ENCODE peak calls at places on chromosomes 6 and 20, in six cellular contexts. One of them, this sample, is unnamed.

GRCh38 chr6:124823240-124824105 is 138.8 kb upstream of the RNF217 start:
- DNase-seq in testis: no peak
- DNase-seq in PC-9: no peak
- DNase-seq in left lung: no peak
- DNase-seq in heart left ventricle: peak; percentile 24
- DNase-seq in CD4-positive, alpha-beta T cell: no peak
- DNase-seq in this sample: no peak

GRCh38 chr6:4369616-4370015 is 234.2 kb upstream of the ECI2 start:
- DNase-seq in PC-9: no peak
- DNase-seq in left lung: no peak
- DNase-seq in testis: no peak
- DNase-seq in heart left ventricle: no peak
- DNase-seq in CD4-positive, alpha-beta T cell: no peak
- DNase-seq in this sample: no peak

GRCh38 chr6:7389162-7389450 is 436 bp downstream of the CAGE1 start:
- DNase-seq in heart left ventricle: no peak
- DNase-seq in CD4-positive, alpha-beta T cell: no peak
- DNase-seq in testis: no peak
- DNase-seq in left lung: no peak
- DNase-seq in PC-9: peak; percentile 57
- DNase-seq in this sample: no peak

GRCh38 chr20:62511915-62512610 is 36.3 kb upstream of the GATA5 start:
- DNase-seq in PC-9: no peak
- DNase-seq in left lung: no peak
- DNase-seq in heart left ventricle: no peak
- DNase-seq in testis: no peak
- DNase-seq in CD4-positive, alpha-beta T cell: no peak
- DNase-seq in this sample: no peak

GRCh38 chr20:32893263-32893877 is 34.6 kb downstream of the EFCAB8 start:
- DNase-seq in heart left ventricle: no peak
- DNase-seq in PC-9: no peak
- DNase-seq in left lung: no peak
- DNase-seq in CD4-positive, alpha-beta T cell: no peak
- DNase-seq in testis: no peak
- DNase-seq in this sample: no peak

GRCh38 chr20:62449951-62450815 is 22.8 kb upstream of the RBBP8NL start:
- DNase-seq in CD4-positive, alpha-beta T cell: no peak
- DNase-seq in left lung: no peak
- DNase-seq in testis: peak; percentile 63
- DNase-seq in PC-9: no peak
- DNase-seq in heart left ventricle: peak; percentile 66
- DNase-seq in this sample: no peak

GRCh38 chr6:142378138-142378875 is 76.5 kb downstream of the ADGRG6 start:
- DNase-seq in testis: peak; percentile 23
- DNase-seq in left lung: no peak
- DNase-seq in CD4-positive, alpha-beta T cell: no peak
- DNase-seq in PC-9: peak; percentile 63
- DNase-seq in heart left ventricle: no peak
- DNase-seq in this sample: no peak

GRCh38 chr6:133891814-133892443 is 3.0 kb downstream of the TCF21 start:
- DNase-seq in CD4-positive, alpha-beta T cell: no peak
- DNase-seq in testis: no peak
- DNase-seq in PC-9: peak; percentile 17
- DNase-seq in heart left ventricle: no peak
- DNase-seq in left lung: no peak
- DNase-seq in this sample: no peak

GRCh38 chr20:47703748-47704147 is 81.5 kb downstream of the SULF2 start:
- DNase-seq in testis: no peak
- DNase-seq in left lung: no peak
- DNase-seq in CD4-positive, alpha-beta T cell: no peak
- DNase-seq in PC-9: no peak
- DNase-seq in heart left ventricle: no peak
- DNase-seq in this sample: no peak

GRCh38 chr6:39815356-39815755 is 23.2 kb downstream of the DAAM2 start:
- DNase-seq in testis: no peak
- DNase-seq in CD4-positive, alpha-beta T cell: no peak
- DNase-seq in heart left ventricle: no peak
- DNase-seq in left lung: no peak
- DNase-seq in PC-9: no peak
- DNase-seq in this sample: no peak

GRCh38 chr20:46636981-46637860 is 14.0 kb downstream of the SLC13A3 start:
- DNase-seq in left lung: no peak
- DNase-seq in testis: no peak
- DNase-seq in heart left ventricle: no peak
- DNase-seq in CD4-positive, alpha-beta T cell: no peak
- DNase-seq in PC-9: no peak
- DNase-seq in this sample: no peak

GRCh38 chr20:45892828-45893500 is 1.8 kb downstream of the CTSA start:
- DNase-seq in left lung: no peak
- DNase-seq in CD4-positive, alpha-beta T cell: no peak
- DNase-seq in heart left ventricle: no peak
- DNase-seq in PC-9: no peak
- DNase-seq in testis: no peak
- DNase-seq in this sample: no peak

GRCh38 chr6:99467509-99468106 is 42.5 kb upstream of the PNISR start:
- DNase-seq in testis: no peak
- DNase-seq in CD4-positive, alpha-beta T cell: no peak
- DNase-seq in heart left ventricle: no peak
- DNase-seq in PC-9: no peak
- DNase-seq in left lung: no peak
- DNase-seq in this sample: no peak

GRCh38 chr6:42156638-42157037 is 14.2 kb upstream of the C6orf132 start:
- DNase-seq in PC-9: no peak
- DNase-seq in CD4-positive, alpha-beta T cell: no peak
- DNase-seq in testis: no peak
- DNase-seq in left lung: no peak
- DNase-seq in heart left ventricle: no peak
- DNase-seq in this sample: no peak

GRCh38 chr6:8054276-8054675 is 9.9 kb downstream of the BLOC1S5 start:
- DNase-seq in PC-9: no peak
- DNase-seq in CD4-positive, alpha-beta T cell: no peak
- DNase-seq in heart left ventricle: no peak
- DNase-seq in left lung: no peak
- DNase-seq in testis: no peak
- DNase-seq in this sample: no peak

GRCh38 chr20:51584116-51584515 is 41.6 kb upstream of the NFATC2 start:
- DNase-seq in testis: no peak
- DNase-seq in left lung: no peak
- DNase-seq in CD4-positive, alpha-beta T cell: no peak
- DNase-seq in PC-9: no peak
- DNase-seq in heart left ventricle: no peak
- DNase-seq in this sample: no peak

GRCh38 chr6:33014841-33015634 is 5.6 kb upstream of the HLA-DOA start:
- DNase-seq in heart left ventricle: peak; percentile 23
- DNase-seq in CD4-positive, alpha-beta T cell: peak; percentile 45
- DNase-seq in PC-9: peak; percentile 52
- DNase-seq in left lung: no peak
- DNase-seq in testis: peak; percentile 67
- DNase-seq in this sample: no peak

GRCh38 chr6:36999467-37000125 is 5.9 kb upstream of the FGD2 start:
- DNase-seq in left lung: no peak
- DNase-seq in CD4-positive, alpha-beta T cell: no peak
- DNase-seq in testis: no peak
- DNase-seq in heart left ventricle: no peak
- DNase-seq in PC-9: peak; percentile 17
- DNase-seq in this sample: no peak

GRCh38 chr6:90269334-90269733 is 27.3 kb downstream of the BACH2 start:
- DNase-seq in CD4-positive, alpha-beta T cell: no peak
- DNase-seq in heart left ventricle: no peak
- DNase-seq in testis: no peak
- DNase-seq in left lung: no peak
- DNase-seq in PC-9: no peak
- DNase-seq in this sample: no peak

GRCh38 chr6:90273863-90274262 is 22.8 kb downstream of the BACH2 start:
- DNase-seq in testis: no peak
- DNase-seq in CD4-positive, alpha-beta T cell: no peak
- DNase-seq in PC-9: no peak
- DNase-seq in left lung: no peak
- DNase-seq in heart left ventricle: no peak
- DNase-seq in this sample: no peak

GRCh38 chr6:90274481-90275030 is 22.1 kb downstream of the BACH2 start:
- DNase-seq in CD4-positive, alpha-beta T cell: peak; percentile 85
- DNase-seq in heart left ventricle: no peak
- DNase-seq in PC-9: no peak
- DNase-seq in left lung: no peak
- DNase-seq in testis: no peak
- DNase-seq in this sample: no peak

GRCh38 chr6:90268178-90268577 is 28.5 kb downstream of the BACH2 start:
- DNase-seq in heart left ventricle: no peak
- DNase-seq in CD4-positive, alpha-beta T cell: no peak
- DNase-seq in PC-9: no peak
- DNase-seq in left lung: no peak
- DNase-seq in testis: no peak
- DNase-seq in this sample: no peak

DNA sequence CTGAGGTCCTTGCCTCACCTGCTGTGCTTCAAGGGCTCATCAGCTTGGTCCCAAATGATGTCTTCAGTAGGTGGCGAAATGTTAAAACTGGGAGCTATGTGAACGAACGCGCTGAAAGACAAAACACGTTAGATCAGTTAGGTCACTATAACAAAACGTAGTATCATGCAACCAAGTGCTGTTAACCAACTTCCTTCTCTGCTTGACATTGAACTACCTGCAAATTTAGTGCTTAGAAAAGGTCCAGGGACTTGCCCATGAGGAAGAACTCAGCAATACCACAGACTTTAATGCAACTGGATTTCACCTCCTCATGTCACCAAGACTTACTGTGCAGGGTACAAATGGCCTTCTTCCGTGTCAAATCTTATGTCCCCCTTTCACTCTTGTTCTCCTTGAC is 24.8 kb downstream of the BACH2 start:
- DNase-seq in CD4-positive, alpha-beta T cell: no peak
- DNase-seq in heart left ventricle: no peak
- DNase-seq in PC-9: no peak
- DNase-seq in testis: no peak
- DNase-seq in left lung: no peak
- DNase-seq in this sample: no peak
- H3K27ac ChIP-seq in CD4-positive, alpha-beta T cell: peak overlapping the region; percentile 90
- H3K27ac ChIP-seq in heart left ventricle: no peak overlapping the region
- H3K27ac ChIP-seq in PC-9: no peak overlapping the region
- H3K27ac ChIP-seq in testis: no peak overlapping the region
- H3K27ac ChIP-seq in left lung: no peak overlapping the region
- H3K27ac ChIP-seq in this sample: no peak overlapping the region

GRCh38 chr6:119610265-119610664 is 260.7 kb upstream of the MAN1A1 start:
- DNase-seq in testis: no peak
- DNase-seq in heart left ventricle: no peak
- DNase-seq in PC-9: no peak
- DNase-seq in CD4-positive, alpha-beta T cell: no peak
- DNase-seq in left lung: no peak
- DNase-seq in this sample: no peak

GRCh38 chr6:119609865-119610264 is 260.3 kb upstream of the MAN1A1 start:
- DNase-seq in CD4-positive, alpha-beta T cell: no peak
- DNase-seq in PC-9: no peak
- DNase-seq in heart left ventricle: no peak
- DNase-seq in testis: no peak
- DNase-seq in left lung: no peak
- DNase-seq in this sample: no peak

GRCh38 chr6:119614138-119614537 is 264.6 kb upstream of the MAN1A1 start:
- DNase-seq in left lung: no peak
- DNase-seq in testis: no peak
- DNase-seq in heart left ventricle: no peak
- DNase-seq in CD4-positive, alpha-beta T cell: no peak
- DNase-seq in PC-9: no peak
- DNase-seq in this sample: no peak

GRCh38 chr6:119612176-119612870 is 262.8 kb upstream of the MAN1A1 start:
- DNase-seq in CD4-positive, alpha-beta T cell: no peak
- DNase-seq in PC-9: no peak
- DNase-seq in heart left ventricle: no peak
- DNase-seq in testis: no peak
- DNase-seq in left lung: no peak
- DNase-seq in this sample: no peak

DNA sequence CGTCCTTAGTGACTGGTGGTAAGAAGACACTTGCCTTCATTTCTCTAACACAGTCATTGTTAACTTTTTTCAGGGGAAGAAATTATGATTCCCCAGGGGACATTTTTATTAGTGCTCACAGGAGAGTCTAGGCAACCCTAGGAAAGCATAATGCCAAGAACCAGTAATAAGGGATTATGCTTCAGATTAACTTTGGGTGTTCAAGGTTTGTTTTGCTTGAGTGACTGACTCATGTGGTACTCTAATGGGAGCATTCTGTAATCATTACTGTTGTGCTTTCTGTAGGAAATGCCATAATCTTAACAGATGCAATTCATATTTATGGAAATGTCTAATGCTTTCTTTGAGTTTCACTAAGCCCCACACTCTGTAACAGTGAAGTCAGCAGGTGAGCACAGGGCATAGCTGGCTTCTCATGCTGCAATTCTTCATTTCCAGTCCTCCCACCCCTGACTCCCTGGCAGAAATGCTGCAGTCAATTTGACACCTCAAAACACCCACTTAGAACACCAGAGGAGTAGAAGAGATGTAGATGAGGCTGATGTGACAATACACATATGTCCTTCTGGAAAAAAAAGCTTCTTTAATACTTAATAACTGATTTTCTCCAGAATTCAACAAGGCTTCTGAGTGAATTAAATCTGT is 263.4 kb upstream of the MAN1A1 start:
- DNase-seq in testis: no peak
- DNase-seq in heart left ventricle: no peak
- DNase-seq in PC-9: no peak
- DNase-seq in CD4-positive, alpha-beta T cell: no peak
- DNase-seq in left lung: no peak
- DNase-seq in this sample: no peak
- TF ChIP-seq CTCF in testis: no peak
- TF ChIP-seq CTCF in heart left ventricle: no peak
- TF ChIP-seq CTCF in PC-9: no peak
- TF ChIP-seq CTCF in CD4-positive, alpha-beta T cell: no peak
- TF ChIP-seq CTCF in left lung: no peak
- TF ChIP-seq CTCF in this sample: no peak

GRCh38 chr6:70124882-70125535 is 177.9 kb downstream of the COL9A1 start:
- DNase-seq in testis: no peak
- DNase-seq in CD4-positive, alpha-beta T cell: no peak
- DNase-seq in PC-9: no peak
- DNase-seq in heart left ventricle: no peak
- DNase-seq in left lung: no peak
- DNase-seq in this sample: no peak
- H3K27ac ChIP-seq in testis: no peak overlapping the region
- H3K27ac ChIP-seq in CD4-positive, alpha-beta T cell: no peak overlapping the region
- H3K27ac ChIP-seq in PC-9: no peak overlapping the region
- H3K27ac ChIP-seq in heart left ventricle: no peak overlapping the region
- H3K27ac ChIP-seq in left lung: no peak overlapping the region
- H3K27ac ChIP-seq in this sample: peak overlapping the region; percentile 53

DNA sequence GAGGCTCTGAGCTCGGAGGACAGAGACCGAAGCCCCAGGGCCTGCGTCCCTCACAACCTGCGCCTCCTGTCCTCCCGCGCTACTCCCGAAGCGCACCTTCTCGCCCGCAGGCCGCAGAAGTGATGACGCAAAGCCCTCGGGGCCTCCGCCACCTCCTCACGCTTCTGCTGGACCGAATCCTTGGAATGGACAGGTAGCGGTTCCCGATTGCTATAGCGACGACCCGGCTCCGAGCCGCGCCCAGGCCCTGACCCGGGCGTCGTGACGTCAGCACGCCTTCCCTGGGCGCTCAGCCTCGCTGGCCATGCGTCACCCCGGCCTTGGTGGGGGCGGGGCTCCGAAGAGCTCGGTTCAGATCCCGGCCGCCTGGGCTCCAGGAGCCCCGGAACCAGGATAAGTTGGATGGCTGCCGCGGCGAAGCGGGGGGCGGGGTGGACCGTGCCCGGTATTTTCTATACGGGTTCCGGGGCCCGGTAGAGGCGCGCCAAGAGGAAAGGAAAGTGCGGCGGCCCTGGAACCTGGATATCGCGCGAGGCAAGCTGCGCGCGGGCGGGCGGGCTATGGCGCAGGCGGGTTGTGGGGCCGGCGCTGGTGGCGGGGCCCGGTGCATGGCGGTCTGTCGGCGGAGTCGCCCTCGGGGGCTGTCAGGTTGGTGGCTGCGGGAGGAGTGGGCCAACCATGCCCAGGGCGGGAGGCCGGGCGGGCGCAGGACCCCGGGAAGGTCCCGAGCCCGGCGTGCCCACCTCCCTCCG is at the start of gene ZNF76:
- DNase-seq in testis: peak; percentile 99
- DNase-seq in PC-9: peak; percentile 86
- DNase-seq in heart left ventricle: peak; percentile 99
- DNase-seq in CD4-positive, alpha-beta T cell: peak; percentile 76
- DNase-seq in left lung: peak; percentile 98
- DNase-seq in this sample: peak; percentile 98
- TF ChIP-seq CTCF in testis: peak; percentile 44
- TF ChIP-seq CTCF in PC-9: no peak
- TF ChIP-seq CTCF in heart left ventricle: no peak
- TF ChIP-seq CTCF in CD4-positive, alpha-beta T cell: no peak
- TF ChIP-seq CTCF in left lung: no peak
- TF ChIP-seq CTCF in this sample: peak; percentile 23

This sample was measured in dorsolateral prefrontal cortex.